ENCODE peak calls at places on chromosomes 5 and 9, in six cellular contexts. One of them, this sample, is unnamed.

GRCh38 chr5:57209316-57210040 is 35.6 kb downstream of the GPBP1 start:
- DNase-seq in lung: no peak
- DNase-seq in keratinocyte: no peak
- DNase-seq in CD8-positive, alpha-beta T cell: no peak
- DNase-seq in neuronal stem cell: no peak
- DNase-seq in kidney epithelial cell: no peak
- DNase-seq in this sample: peak; percentile 54

GRCh38 chr5:67808340-67808739 is 407.2 kb upstream of the PIK3R1 start:
- DNase-seq in neuronal stem cell: no peak
- DNase-seq in kidney epithelial cell: no peak
- DNase-seq in lung: no peak
- DNase-seq in CD8-positive, alpha-beta T cell: no peak
- DNase-seq in keratinocyte: no peak
- DNase-seq in this sample: no peak

GRCh38 chr5:3139596-3139995 is 388.1 kb upstream of the IRX2 start:
- DNase-seq in neuronal stem cell: no peak
- DNase-seq in keratinocyte: no peak
- DNase-seq in CD8-positive, alpha-beta T cell: no peak
- DNase-seq in lung: no peak
- DNase-seq in kidney epithelial cell: no peak
- DNase-seq in this sample: peak; percentile 50

GRCh38 chr9:127796225-127796813 is 6.4 kb upstream of the FPGS start:
- DNase-seq in CD8-positive, alpha-beta T cell: no peak
- DNase-seq in lung: peak; percentile 70
- DNase-seq in kidney epithelial cell: no peak
- DNase-seq in keratinocyte: no peak
- DNase-seq in neuronal stem cell: no peak
- DNase-seq in this sample: no peak

GRCh38 chr5:159874308-159874707 is 42.0 kb upstream of the ADRA1B start:
- DNase-seq in CD8-positive, alpha-beta T cell: no peak
- DNase-seq in lung: no peak
- DNase-seq in keratinocyte: no peak
- DNase-seq in neuronal stem cell: no peak
- DNase-seq in kidney epithelial cell: no peak
- DNase-seq in this sample: peak; percentile 81

GRCh38 chr5:53422539-53422938 is 57.9 kb upstream of the FST start:
- DNase-seq in kidney epithelial cell: no peak
- DNase-seq in lung: no peak
- DNase-seq in keratinocyte: no peak
- DNase-seq in CD8-positive, alpha-beta T cell: no peak
- DNase-seq in neuronal stem cell: no peak
- DNase-seq in this sample: peak; percentile 83

GRCh38 chr5:133514456-133514855 is 97.9 kb downstream of the FSTL4 start:
- DNase-seq in CD8-positive, alpha-beta T cell: no peak
- DNase-seq in neuronal stem cell: no peak
- DNase-seq in keratinocyte: no peak
- DNase-seq in kidney epithelial cell: no peak
- DNase-seq in lung: no peak
- DNase-seq in this sample: no peak

GRCh38 chr9:69573666-69574456 is 98.3 kb downstream of the APBA1 start:
- DNase-seq in CD8-positive, alpha-beta T cell: no peak
- DNase-seq in keratinocyte: no peak
- DNase-seq in lung: no peak
- DNase-seq in kidney epithelial cell: peak; percentile 35
- DNase-seq in neuronal stem cell: no peak
- DNase-seq in this sample: peak; percentile 79

GRCh38 chr5:163869611-163870010 is 364.2 kb downstream of the MAT2B start:
- DNase-seq in neuronal stem cell: no peak
- DNase-seq in CD8-positive, alpha-beta T cell: no peak
- DNase-seq in lung: no peak
- DNase-seq in keratinocyte: no peak
- DNase-seq in kidney epithelial cell: no peak
- DNase-seq in this sample: no peak

GRCh38 chr9:110255417-110256141 is 728 bp downstream of the TXN start:
- DNase-seq in kidney epithelial cell: no peak
- DNase-seq in lung: peak; percentile 65
- DNase-seq in CD8-positive, alpha-beta T cell: peak; percentile 17
- DNase-seq in neuronal stem cell: no peak
- DNase-seq in keratinocyte: no peak
- DNase-seq in this sample: peak; percentile 46

GRCh38 chr9:131704195-131704983 is 35.5 kb downstream of the RAPGEF1 start:
- DNase-seq in lung: no peak
- DNase-seq in neuronal stem cell: no peak
- DNase-seq in CD8-positive, alpha-beta T cell: no peak
- DNase-seq in kidney epithelial cell: no peak
- DNase-seq in keratinocyte: no peak
- DNase-seq in this sample: peak; percentile 65

GRCh38 chr5:83474986-83475385 is 3.4 kb downstream of the VCAN start:
- DNase-seq in lung: no peak
- DNase-seq in neuronal stem cell: peak; percentile 20
- DNase-seq in CD8-positive, alpha-beta T cell: no peak
- DNase-seq in kidney epithelial cell: no peak
- DNase-seq in keratinocyte: no peak
- DNase-seq in this sample: no peak

GRCh38 chr5:4862500-4862899 is 277.6 kb upstream of the ADAMTS16 start:
- DNase-seq in kidney epithelial cell: peak; percentile 10
- DNase-seq in neuronal stem cell: peak; percentile 29
- DNase-seq in lung: no peak
- DNase-seq in CD8-positive, alpha-beta T cell: no peak
- DNase-seq in keratinocyte: no peak
- DNase-seq in this sample: peak; percentile 54

GRCh38 chr5:54148062-54148461 is 162.3 kb downstream of the ARL15 start:
- DNase-seq in neuronal stem cell: no peak
- DNase-seq in CD8-positive, alpha-beta T cell: no peak
- DNase-seq in lung: no peak
- DNase-seq in keratinocyte: no peak
- DNase-seq in kidney epithelial cell: no peak
- DNase-seq in this sample: no peak

GRCh38 chr9:137534256-137535119 is 15.7 kb downstream of the PNPLA7 start:
- DNase-seq in kidney epithelial cell: peak; percentile 26
- DNase-seq in keratinocyte: no peak
- DNase-seq in neuronal stem cell: no peak
- DNase-seq in CD8-positive, alpha-beta T cell: no peak
- DNase-seq in lung: peak; percentile 47
- DNase-seq in this sample: peak; percentile 49

GRCh38 chr5:38825494-38825893 is 20.3 kb upstream of the OSMR start:
- DNase-seq in neuronal stem cell: no peak
- DNase-seq in lung: no peak
- DNase-seq in keratinocyte: no peak
- DNase-seq in kidney epithelial cell: no peak
- DNase-seq in CD8-positive, alpha-beta T cell: no peak
- DNase-seq in this sample: peak; percentile 81

DNA sequence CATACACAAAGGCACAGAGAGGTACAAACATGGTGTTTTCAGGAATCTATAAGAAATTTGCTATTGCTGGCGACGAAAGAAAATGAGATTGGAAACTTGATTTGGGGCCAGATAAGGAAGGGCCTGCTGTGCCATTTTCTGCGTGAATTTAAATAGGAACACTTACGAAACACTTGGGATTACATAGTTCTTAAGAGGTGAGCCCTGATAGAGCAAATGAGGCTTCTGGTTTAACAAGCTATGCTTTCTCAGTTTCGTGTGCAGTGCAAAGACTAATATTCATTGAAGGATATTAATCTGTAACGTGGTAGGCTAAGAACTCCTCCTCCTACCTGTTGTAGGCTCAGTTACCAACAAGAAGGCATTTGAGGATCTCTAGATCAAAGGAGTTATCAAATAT is 93.1 kb downstream of the CDK5RAP2 start:
- DNase-seq in lung: no peak
- DNase-seq in keratinocyte: no peak
- DNase-seq in neuronal stem cell: no peak
- DNase-seq in CD8-positive, alpha-beta T cell: no peak
- DNase-seq in kidney epithelial cell: no peak
- DNase-seq in this sample: no peak
- H3K36me3 ChIP-seq in lung: peaks cover 14% of the 10 kb centered on the region
- H3K36me3 ChIP-seq in keratinocyte: peaks cover 16% of the 10 kb centered on the region
- H3K36me3 ChIP-seq in neuronal stem cell: peaks cover 95% of the 10 kb centered on the region
- H3K36me3 ChIP-seq in CD8-positive, alpha-beta T cell: peaks cover 43% of the 10 kb centered on the region
- H3K36me3 ChIP-seq in kidney epithelial cell: peaks cover 4% of the 10 kb centered on the region
- H3K36me3 ChIP-seq in this sample: peaks cover 4% of the 10 kb centered on the region

GRCh38 chr5:32116574-32117313 is 57.4 kb downstream of the GOLPH3 start:
- DNase-seq in kidney epithelial cell: no peak
- DNase-seq in neuronal stem cell: no peak
- DNase-seq in CD8-positive, alpha-beta T cell: no peak
- DNase-seq in keratinocyte: no peak
- DNase-seq in lung: no peak
- DNase-seq in this sample: no peak
- H3K36me3 ChIP-seq in kidney epithelial cell: no peaks in the 10 kb centered on the region
- H3K36me3 ChIP-seq in neuronal stem cell: peaks cover 84% of the 10 kb centered on the region
- H3K36me3 ChIP-seq in CD8-positive, alpha-beta T cell: peaks cover 7% of the 10 kb centered on the region
- H3K36me3 ChIP-seq in keratinocyte: peaks cover 11% of the 10 kb centered on the region
- H3K36me3 ChIP-seq in lung: peaks cover 13% of the 10 kb centered on the region
- H3K36me3 ChIP-seq in this sample: peaks cover 8% of the 10 kb centered on the region

GRCh38 chr5:81301221-81302015 is at the start of gene ZCCHC9:
- DNase-seq in neuronal stem cell: peak; percentile 92
- DNase-seq in kidney epithelial cell: peak; percentile 79
- DNase-seq in keratinocyte: peak; percentile 57
- DNase-seq in CD8-positive, alpha-beta T cell: peak; percentile 92
- DNase-seq in lung: peak; percentile 94
- DNase-seq in this sample: peak; percentile 86

GRCh38 chr5:81310402-81311063 is 9.1 kb downstream of the ZCCHC9 start:
- DNase-seq in lung: no peak
- DNase-seq in kidney epithelial cell: no peak
- DNase-seq in CD8-positive, alpha-beta T cell: no peak
- DNase-seq in keratinocyte: no peak
- DNase-seq in neuronal stem cell: no peak
- DNase-seq in this sample: no peak

GRCh38 chr5:81303563-81303962 is 2.2 kb downstream of the ZCCHC9 start:
- DNase-seq in keratinocyte: peak; percentile 52
- DNase-seq in kidney epithelial cell: no peak
- DNase-seq in lung: no peak
- DNase-seq in CD8-positive, alpha-beta T cell: no peak
- DNase-seq in neuronal stem cell: no peak
- DNase-seq in this sample: peak; percentile 97

GRCh38 chr5:81302596-81302995 is 1.2 kb downstream of the ZCCHC9 start:
- DNase-seq in neuronal stem cell: no peak
- DNase-seq in CD8-positive, alpha-beta T cell: no peak
- DNase-seq in lung: no peak
- DNase-seq in kidney epithelial cell: no peak
- DNase-seq in keratinocyte: no peak
- DNase-seq in this sample: no peak

DNA sequence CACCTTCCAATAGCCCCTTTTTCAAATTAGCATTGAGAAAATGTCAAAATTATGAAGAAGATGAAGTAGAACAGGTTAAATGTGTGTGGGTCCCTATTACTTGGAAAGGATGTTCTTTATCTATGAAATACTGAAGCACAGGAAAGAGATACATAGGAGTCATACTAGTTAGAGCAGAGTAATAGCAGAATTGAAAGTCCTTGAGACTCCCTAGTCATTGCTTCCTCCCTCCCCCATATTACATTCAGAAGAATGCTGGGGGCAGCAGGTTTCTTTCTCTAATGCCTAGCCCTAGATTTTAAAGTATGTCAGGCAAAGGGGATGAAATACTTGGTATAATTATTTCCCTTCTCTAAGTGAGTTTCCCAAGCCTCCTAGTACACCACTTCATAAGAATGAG is 4.4 kb downstream of the ZCCHC9 start:
- DNase-seq in neuronal stem cell: no peak
- DNase-seq in kidney epithelial cell: no peak
- DNase-seq in CD8-positive, alpha-beta T cell: no peak
- DNase-seq in keratinocyte: no peak
- DNase-seq in lung: no peak
- DNase-seq in this sample: no peak
- H3K36me3 ChIP-seq in neuronal stem cell: peaks cover 45% of the 10 kb centered on the region
- H3K36me3 ChIP-seq in kidney epithelial cell: no peaks in the 10 kb centered on the region
- H3K36me3 ChIP-seq in CD8-positive, alpha-beta T cell: peaks cover 11% of the 10 kb centered on the region
- H3K36me3 ChIP-seq in keratinocyte: peaks cover 7% of the 10 kb centered on the region
- H3K36me3 ChIP-seq in lung: peaks cover 2% of the 10 kb centered on the region
- H3K36me3 ChIP-seq in this sample: no peaks in the 10 kb centered on the region

DNA sequence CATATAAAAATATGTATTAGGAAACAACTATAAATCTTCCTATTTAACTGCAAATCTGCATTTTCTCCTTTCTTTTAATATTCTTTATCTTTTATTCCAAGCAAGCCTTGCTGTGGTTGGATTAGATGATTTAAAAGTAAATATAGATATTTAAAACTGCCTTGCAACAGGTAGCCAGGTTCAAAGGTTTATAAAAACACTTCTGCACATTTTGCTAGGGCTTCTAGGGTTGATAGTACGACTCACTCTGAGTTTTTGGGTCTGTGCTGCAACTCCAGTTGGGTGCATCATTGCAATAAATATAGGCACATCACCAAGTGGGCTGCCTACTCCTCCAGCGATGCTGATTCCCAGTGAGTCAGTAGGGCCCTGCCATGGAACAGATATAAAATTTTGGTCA is 167.7 kb downstream of the MPDZ start:
- DNase-seq in keratinocyte: no peak
- DNase-seq in CD8-positive, alpha-beta T cell: no peak
- DNase-seq in lung: no peak
- DNase-seq in neuronal stem cell: no peak
- DNase-seq in kidney epithelial cell: no peak
- DNase-seq in this sample: no peak
- H3K36me3 ChIP-seq in keratinocyte: peaks cover 1% of the 10 kb centered on the region
- H3K36me3 ChIP-seq in CD8-positive, alpha-beta T cell: no peaks in the 10 kb centered on the region
- H3K36me3 ChIP-seq in lung: no peaks in the 10 kb centered on the region
- H3K36me3 ChIP-seq in neuronal stem cell: peaks cover 81% of the 10 kb centered on the region
- H3K36me3 ChIP-seq in kidney epithelial cell: no peaks in the 10 kb centered on the region
- H3K36me3 ChIP-seq in this sample: no peaks in the 10 kb centered on the region

DNA sequence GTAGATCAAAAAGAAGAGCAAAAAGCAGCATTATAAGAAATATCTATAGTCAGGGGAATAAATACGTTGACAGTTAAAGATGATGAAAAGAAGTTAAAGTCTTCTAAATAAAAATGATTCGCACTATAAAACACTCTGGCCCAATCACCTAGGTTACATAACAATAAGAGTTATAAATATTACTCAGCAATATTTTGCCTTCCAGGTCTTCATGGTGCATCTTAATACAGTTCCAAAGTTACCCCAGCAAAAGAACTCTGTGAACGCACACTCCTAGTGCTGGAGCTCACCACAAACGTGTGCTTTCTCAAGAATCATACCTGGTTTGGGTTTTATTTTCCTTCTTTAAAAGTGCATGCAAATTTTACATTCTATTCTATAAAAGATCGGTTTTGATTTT is 44.7 kb downstream of the EPB41L4A start:
- DNase-seq in neuronal stem cell: no peak
- DNase-seq in keratinocyte: no peak
- DNase-seq in CD8-positive, alpha-beta T cell: no peak
- DNase-seq in lung: no peak
- DNase-seq in kidney epithelial cell: no peak
- DNase-seq in this sample: peak; percentile 20
- H3K36me3 ChIP-seq in neuronal stem cell: no peaks in the 10 kb centered on the region
- H3K36me3 ChIP-seq in keratinocyte: no peaks in the 10 kb centered on the region
- H3K36me3 ChIP-seq in CD8-positive, alpha-beta T cell: no peaks in the 10 kb centered on the region
- H3K36me3 ChIP-seq in lung: no peaks in the 10 kb centered on the region
- H3K36me3 ChIP-seq in kidney epithelial cell: no peaks in the 10 kb centered on the region
- H3K36me3 ChIP-seq in this sample: no peaks in the 10 kb centered on the region

DNA sequence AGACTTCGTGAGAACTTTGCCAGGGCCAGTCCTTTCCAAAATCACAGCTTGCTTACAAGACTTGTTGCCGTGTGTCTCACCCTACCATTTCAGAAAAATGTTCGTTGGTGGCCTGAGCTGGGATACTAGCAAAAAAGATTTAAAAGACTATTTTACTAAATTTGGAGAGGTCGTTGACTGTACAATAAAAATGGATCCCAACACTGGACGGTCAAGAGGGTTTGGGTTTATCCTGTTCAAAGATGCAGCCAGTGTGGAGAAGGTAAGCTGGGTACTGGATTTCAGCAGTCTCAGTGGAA is 1.4 kb downstream of the HNRNPAB start:
- DNase-seq in neuronal stem cell: no peak
- DNase-seq in CD8-positive, alpha-beta T cell: no peak
- DNase-seq in lung: no peak
- DNase-seq in keratinocyte: no peak
- DNase-seq in kidney epithelial cell: no peak
- DNase-seq in this sample: no peak
- H3K36me3 ChIP-seq in neuronal stem cell: peaks cover 54% of the 10 kb centered on the region
- H3K36me3 ChIP-seq in CD8-positive, alpha-beta T cell: peaks cover 40% of the 10 kb centered on the region
- H3K36me3 ChIP-seq in lung: peaks cover 35% of the 10 kb centered on the region
- H3K36me3 ChIP-seq in keratinocyte: peaks cover 26% of the 10 kb centered on the region
- H3K36me3 ChIP-seq in kidney epithelial cell: peaks cover 10% of the 10 kb centered on the region
- H3K36me3 ChIP-seq in this sample: peaks cover 28% of the 10 kb centered on the region